ENCODE peak calls at places on chromosomes 1 and 21, in six cellular contexts. Z is mucosa of descending colon, R is Caco-2, X is psoas muscle, M is fibroblast of villous mesenchyme, B is AG04449. D is an unnamed sample.

GRCh38 chr1:86846166-86846647 is 67.7 kb downstream of the SELENOF start:
- DNase-seq in Z (no peak), R (no peak), X (no peak), M (peak; percentile 86), B (peak; percentile 80), D (peak; percentile 10)

GRCh38 chr1:157870477-157870876 is 28.9 kb upstream of the CD5L start:
- DNase-seq in Z (no peak), R (no peak), X (no peak), M (no peak), B (no peak), D (no peak)

GRCh38 chr1:111988743-111989453 is 570 bp downstream of the KCND3 start:
- DNase-seq in Z (no peak), R (no peak), X (peak; percentile 63), M (no peak), B (no peak), D (no peak)

GRCh38 chr1:104238991-104239390 is 489.3 kb downstream of the AMY1C start:
- DNase-seq in Z (no peak), R (no peak), X (no peak), M (no peak), B (no peak), D (no peak)

GRCh38 chr1:48038273-48038767 is 41.1 kb upstream of the TRABD2B start:
- DNase-seq in Z (no peak), R (no peak), X (no peak), M (no peak), B (no peak), D (no peak)

GRCh38 chr1:19323987-19324664 is 12.0 kb downstream of the SLC66A1 start:
- DNase-seq in Z (no peak), R (no peak), X (no peak), M (no peak), B (no peak), D (no peak)

GRCh38 chr1:55154616-55155015 is 60.5 kb downstream of the USP24 start:
- DNase-seq in Z (no peak), R (no peak), X (no peak), M (no peak), B (no peak), D (no peak)

GRCh38 chr1:221897312-221897711 is 155.4 kb upstream of the DUSP10 start:
- DNase-seq in Z (no peak), R (no peak), X (no peak), M (peak; percentile 80), B (no peak), D (no peak)

GRCh38 chr21:35581640-35582039 is 478.7 kb downstream of the SETD4 start:
- DNase-seq in Z (no peak), R (no peak), X (no peak), M (no peak), B (no peak), D (no peak)

GRCh38 chr1:205355054-205355453 is 1.7 kb downstream of the KLHDC8A start:
- DNase-seq in Z (peak; percentile 81), R (no peak), X (no peak), M (peak; percentile 37), B (no peak), D (no peak)

GRCh38 chr1:192167941-192168685 is 9.9 kb downstream of the RGS18 start:
- DNase-seq in Z (no peak), R (no peak), X (no peak), M (no peak), B (no peak), D (no peak)

GRCh38 chr1:94803517-94804441 is 16.4 kb upstream of the SLC44A3 start:
- DNase-seq in Z (no peak), R (no peak), X (no peak), M (peak; percentile 75), B (no peak), D (no peak)

GRCh38 chr1:194281372-194281771 is 1095.0 kb upstream of the B3GALT2 start:
- DNase-seq in Z (no peak), R (no peak), X (no peak), M (no peak), B (no peak), D (no peak)
- H3K4me3 ChIP-seq in Z (no peak overlapping the region), R (no peak overlapping the region), X (no peak overlapping the region), M (no peak overlapping the region), B (no peak overlapping the region), D (no peak overlapping the region)

GRCh38 chr1:88979054-88979748 is 13.2 kb downstream of the KYAT3 start:
- DNase-seq in Z (no peak), R (no peak), X (no peak), M (peak; percentile 29), B (no peak), D (no peak)

GRCh38 chr1:88976235-88976634 is 16.2 kb downstream of the KYAT3 start:
- DNase-seq in Z (no peak), R (no peak), X (no peak), M (no peak), B (no peak), D (no peak)

GRCh38 chr1:88973520-88974137 is 18.8 kb downstream of the KYAT3 start:
- DNase-seq in Z (no peak), R (no peak), X (no peak), M (peak; percentile 58), B (no peak), D (no peak)
- H3K4me3 ChIP-seq in Z (no peak overlapping the region), R (no peak overlapping the region), X (no peak overlapping the region), M (no peak overlapping the region), B (no peak overlapping the region), D (no peak overlapping the region)

DNA sequence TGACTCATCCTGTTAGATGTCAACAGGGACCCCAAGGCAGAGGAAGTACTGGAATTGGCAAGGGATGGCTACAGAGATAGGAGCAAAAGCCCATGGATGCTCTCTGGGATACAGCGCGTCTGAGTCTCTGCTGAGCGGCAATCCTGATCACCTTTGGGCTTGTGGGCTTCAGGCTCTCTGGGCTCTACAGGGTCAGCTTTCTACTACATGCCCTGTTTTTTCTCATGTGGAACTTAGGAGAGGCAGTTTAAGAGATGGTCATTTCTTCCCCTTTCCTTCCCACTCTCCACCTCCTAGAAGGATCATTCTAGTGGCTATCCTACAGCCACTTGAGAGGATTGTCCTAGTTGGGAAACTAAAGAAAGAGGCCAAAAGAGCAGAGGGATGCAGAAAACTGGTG is 1.3 kb downstream of the LINGO4 start:
- DNase-seq in Z (no peak), R (no peak), X (no peak), M (no peak), B (no peak), D (no peak)
- H3K4me3 ChIP-seq in Z (no peak overlapping the region), R (no peak overlapping the region), X (no peak overlapping the region), M (no peak overlapping the region), B (no peak overlapping the region), D (no peak overlapping the region)

GRCh38 chr1:2233468-2233867 is 5.3 kb downstream of the SKI start:
- DNase-seq in Z (peak; percentile 58), R (no peak), X (no peak), M (no peak), B (no peak), D (no peak)
- H3K4me3 ChIP-seq in Z (no peak overlapping the region), R (no peak overlapping the region), X (peak overlapping the region; percentile 71), M (peak overlapping the region; percentile 86), B (peak overlapping the region; percentile 83), D (no peak overlapping the region)

GRCh38 chr1:159170639-159171038 is 776 bp upstream of the CADM3 start:
- DNase-seq in Z (no peak), R (no peak), X (no peak), M (no peak), B (no peak), D (no peak)
- H3K4me3 ChIP-seq in Z (no peak overlapping the region), R (no peak overlapping the region), X (no peak overlapping the region), M (no peak overlapping the region), B (no peak overlapping the region), D (no peak overlapping the region)

DNA sequence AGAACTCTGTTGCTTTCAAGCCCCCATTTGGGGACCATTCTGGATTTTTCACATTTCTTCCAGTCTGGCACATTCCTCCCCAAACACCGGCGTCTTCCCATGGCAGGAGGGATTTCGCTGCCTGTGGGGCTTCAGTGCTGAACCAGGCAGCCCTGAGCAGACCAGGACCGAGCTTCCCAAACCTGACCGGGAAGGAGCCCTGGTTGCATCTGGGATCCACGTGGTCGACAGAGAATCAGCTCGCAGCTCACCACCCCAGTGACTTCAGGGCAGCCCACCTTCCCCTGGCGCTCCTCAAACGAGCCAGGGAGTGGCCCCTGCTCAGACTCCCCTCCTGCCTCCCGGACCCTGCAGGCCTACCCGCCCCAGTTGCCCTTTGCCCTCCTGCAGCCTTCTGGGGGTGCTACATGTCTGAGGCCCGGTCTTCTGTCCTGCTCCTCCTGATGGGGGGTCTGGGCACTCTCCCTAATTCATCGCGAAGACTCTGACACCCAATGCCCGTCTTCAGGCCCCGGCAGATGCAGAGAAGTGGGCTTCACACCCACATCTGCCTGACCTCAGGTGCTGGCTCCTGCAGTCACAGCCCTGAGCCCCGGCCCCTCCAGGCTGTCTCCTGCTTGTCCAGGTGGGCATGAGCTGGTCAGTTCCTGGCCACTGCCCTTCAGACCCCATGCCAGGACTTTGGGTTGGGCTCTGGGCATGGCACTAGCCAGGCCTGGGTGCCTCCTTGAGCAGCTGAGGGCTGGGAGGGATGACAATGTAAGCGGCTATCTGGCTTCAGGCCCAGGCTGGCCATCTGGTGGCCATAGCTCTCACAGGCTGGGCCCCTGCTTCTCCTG is 26.2 kb upstream of the PRSS38 start:
- DNase-seq in Z (peak; percentile 55), R (no peak), X (no peak), M (peak; percentile 27), B (no peak), D (no peak)
- H3K4me3 ChIP-seq in Z (no peak overlapping the region), R (peak overlapping the region; percentile 70), X (peak overlapping the region; percentile 78), M (peak overlapping the region; percentile 71), B (peak overlapping the region; percentile 80), D (peak overlapping the region; percentile 53)

GRCh38 chr1:9629445-9630201 is 21.9 kb upstream of the PIK3CD start:
- DNase-seq in Z (peak; percentile 91), R (no peak), X (peak; percentile 73), M (no peak), B (no peak), D (no peak)
- H3K4me3 ChIP-seq in Z (no peak overlapping the region), R (no peak overlapping the region), X (no peak overlapping the region), M (no peak overlapping the region), B (no peak overlapping the region), D (no peak overlapping the region)

GRCh38 chr1:151147132-151147503 is 687 bp upstream of the SEMA6C start:
- DNase-seq in Z (no peak), R (no peak), X (no peak), M (peak; percentile 35), B (no peak), D (no peak)
- H3K4me3 ChIP-seq in Z (peak overlapping the region; percentile 35), R (peak overlapping the region; percentile 80), X (peak overlapping the region; percentile 76), M (peak overlapping the region; percentile 60), B (peak overlapping the region; percentile 80), D (no peak overlapping the region)

GRCh38 chr1:8004803-8005573 is 21.1 kb downstream of the ERRFI1 start:
- DNase-seq in Z (peak; percentile 73), R (peak; percentile 78), X (peak; percentile 97), M (peak; percentile 99), B (peak; percentile 89), D (peak; percentile 95)
- H3K4me3 ChIP-seq in Z (no peak overlapping the region), R (peak overlapping the region; percentile 14), X (peak overlapping the region; percentile 17), M (peak overlapping the region; percentile 22), B (no peak overlapping the region), D (no peak overlapping the region)

GRCh38 chr1:206575165-206575893 is 36.9 kb downstream of the EIF2D start:
- DNase-seq in Z (no peak), R (no peak), X (no peak), M (peak; percentile 90), B (peak; percentile 29), D (peak; percentile 66)
- H3K4me3 ChIP-seq in Z (no peak overlapping the region), R (no peak overlapping the region), X (no peak overlapping the region), M (no peak overlapping the region), B (no peak overlapping the region), D (no peak overlapping the region)

D was measured in adrenal gland.